ENCODE peak calls at places on chromosomes 7 and 10, in six cellular contexts. W is H54, H is posterior cingulate gyrus, B is pancreas, P is kidney, M is fibroblast of lung. X is an unnamed sample.

GRCh38 chr7:1087952-1088920 is at the start of gene GPER1:
- DNase-seq in M (peak), H (no peak), W (peak), P (peak), B (peak), X (peak)

GRCh38 chr7:121153995-121154394 is 165.5 kb downstream of the CPED1 start:
- DNase-seq in P (no peak), H (no peak), W (no peak), B (no peak), M (no peak), X (no peak)

GRCh38 chr7:27697861-27698430 is 35.3 kb upstream of the HIBADH start:
- DNase-seq in B (no peak), P (peak), H (no peak), M (no peak), W (no peak), X (peak)

GRCh38 chr10:94725871-94726270 is 36.6 kb upstream of the CYP2C19 start:
- DNase-seq in W (no peak), P (no peak), H (no peak), B (no peak), M (no peak), X (no peak)

GRCh38 chr10:107806006-107806405 is 641.5 kb upstream of the SORCS1 start:
- DNase-seq in W (no peak), H (no peak), B (no peak), P (no peak), M (no peak), X (no peak)

GRCh38 chr7:37320840-37321468 is 127.7 kb downstream of the ELMO1 start:
- DNase-seq in B (no peak), H (no peak), W (no peak), P (no peak), M (no peak), X (no peak)

GRCh38 chr7:129279757-129280156 is 54.9 kb downstream of the AHCYL2 start:
- DNase-seq in M (peak), H (no peak), B (no peak), W (no peak), P (no peak), X (no peak)

GRCh38 chr7:16891338-16891737 is 9.6 kb upstream of the AGR3 start:
- DNase-seq in P (no peak), H (no peak), M (peak), W (peak), B (no peak), X (peak)

GRCh38 chr7:30254717-30255095 is 29.7 kb upstream of the ZNRF2 start:
- DNase-seq in B (no peak), W (no peak), M (no peak), H (no peak), P (no peak), X (peak)

GRCh38 chr7:36400606-36401005 is 10.9 kb downstream of the ANLN start:
- DNase-seq in P (no peak), M (peak), B (no peak), W (no peak), H (no peak), X (no peak)

GRCh38 chr10:4867520-4868356 is 41.7 kb downstream of the AKR1E2 start:
- DNase-seq in P (no peak), B (no peak), M (peak), W (no peak), H (no peak), X (no peak)

GRCh38 chr10:17033529-17034250 is 95.9 kb downstream of the CUBN start:
- DNase-seq in P (no peak), H (no peak), B (no peak), W (no peak), M (peak), X (no peak)

GRCh38 chr10:986881-987634 is 1.2 kb upstream of the GTPBP4 start:
- DNase-seq in B (no peak), W (peak), P (no peak), H (no peak), M (peak), X (no peak)

GRCh38 chr7:79636849-79637248 is 183.4 kb upstream of the MAGI2 start:
- DNase-seq in W (no peak), B (no peak), M (no peak), H (no peak), P (no peak), X (no peak)